ENCODE peak calls at places on chromosomes 4 and X, in ten cellular contexts. One of them, this sample, is unnamed.

GRCh38 chr4:90118547-90119211 is 8.5 kb upstream of the CCSER1 start:
- DNase-seq in substantia nigra: no peak
- DNase-seq in GM13977: no peak
- DNase-seq in stimulated activated CD8-positive, alpha-beta memory T cell treated with anti-CD3 and anti-CD28 coated beads, Interleukin-4, amount 100 ng/mL, for 1 hour: no peak
- DNase-seq in activated B cell treated with CpG ODN at 0.5 μM for 24 hours: no peak
- DNase-seq in HAP-1: no peak
- DNase-seq in NCI-H2081: no peak
- DNase-seq in iPS-NIHi11: no peak
- DNase-seq in Kasumi-1: no peak
- DNase-seq in activated CD8-positive, alpha-beta memory T cell treated with anti-CD3 and anti-CD28 coated beads, Interleukin-2, amount 10 ng/mL, durations not matched to agents 7 days and 5 days: no peak
- DNase-seq in this sample: no peak

GRCh38 chr4:71296945-71297344 is 41.9 kb upstream of the SLC4A4 start:
- DNase-seq in substantia nigra: no peak
- DNase-seq in GM13977: no peak
- DNase-seq in stimulated activated CD8-positive, alpha-beta memory T cell treated with anti-CD3 and anti-CD28 coated beads, Interleukin-4, amount 100 ng/mL, for 1 hour: no peak
- DNase-seq in activated B cell treated with CpG ODN at 0.5 μM for 24 hours: no peak
- DNase-seq in HAP-1: no peak
- DNase-seq in NCI-H2081: no peak
- DNase-seq in iPS-NIHi11: no peak
- DNase-seq in Kasumi-1: no peak
- DNase-seq in activated CD8-positive, alpha-beta memory T cell treated with anti-CD3 and anti-CD28 coated beads, Interleukin-2, amount 10 ng/mL, durations not matched to agents 7 days and 5 days: no peak
- DNase-seq in this sample: no peak

GRCh38 chr4:38160487-38161207 is 200.4 kb downstream of the PTTG2 start:
- DNase-seq in substantia nigra: no peak
- DNase-seq in GM13977: peak
- DNase-seq in stimulated activated CD8-positive, alpha-beta memory T cell treated with anti-CD3 and anti-CD28 coated beads, Interleukin-4, amount 100 ng/mL, for 1 hour: no peak
- DNase-seq in activated B cell treated with CpG ODN at 0.5 μM for 24 hours: no peak
- DNase-seq in HAP-1: no peak
- DNase-seq in NCI-H2081: peak
- DNase-seq in iPS-NIHi11: peak
- DNase-seq in Kasumi-1: peak
- DNase-seq in activated CD8-positive, alpha-beta memory T cell treated with anti-CD3 and anti-CD28 coated beads, Interleukin-2, amount 10 ng/mL, durations not matched to agents 7 days and 5 days: peak
- DNase-seq in this sample: peak

GRCh38 chr4:80840396-80840795 is 190.1 kb upstream of the BMP3 start:
- DNase-seq in substantia nigra: no peak
- DNase-seq in GM13977: no peak
- DNase-seq in stimulated activated CD8-positive, alpha-beta memory T cell treated with anti-CD3 and anti-CD28 coated beads, Interleukin-4, amount 100 ng/mL, for 1 hour: no peak
- DNase-seq in activated B cell treated with CpG ODN at 0.5 μM for 24 hours: no peak
- DNase-seq in HAP-1: no peak
- DNase-seq in NCI-H2081: no peak
- DNase-seq in iPS-NIHi11: no peak
- DNase-seq in Kasumi-1: no peak
- DNase-seq in activated CD8-positive, alpha-beta memory T cell treated with anti-CD3 and anti-CD28 coated beads, Interleukin-2, amount 10 ng/mL, durations not matched to agents 7 days and 5 days: no peak
- DNase-seq in this sample: no peak

GRCh38 chr4:93814722-93815121 is 13.8 kb upstream of the ATOH1 start:
- DNase-seq in substantia nigra: no peak
- DNase-seq in GM13977: no peak
- DNase-seq in stimulated activated CD8-positive, alpha-beta memory T cell treated with anti-CD3 and anti-CD28 coated beads, Interleukin-4, amount 100 ng/mL, for 1 hour: no peak
- DNase-seq in activated B cell treated with CpG ODN at 0.5 μM for 24 hours: no peak
- DNase-seq in HAP-1: no peak
- DNase-seq in NCI-H2081: no peak
- DNase-seq in iPS-NIHi11: no peak
- DNase-seq in Kasumi-1: peak
- DNase-seq in activated CD8-positive, alpha-beta memory T cell treated with anti-CD3 and anti-CD28 coated beads, Interleukin-2, amount 10 ng/mL, durations not matched to agents 7 days and 5 days: no peak
- DNase-seq in this sample: no peak

GRCh38 chr4:41969666-41970065 is 11.9 kb upstream of the DCAF4L1 start:
- DNase-seq in substantia nigra: no peak
- DNase-seq in GM13977: no peak
- DNase-seq in stimulated activated CD8-positive, alpha-beta memory T cell treated with anti-CD3 and anti-CD28 coated beads, Interleukin-4, amount 100 ng/mL, for 1 hour: no peak
- DNase-seq in activated B cell treated with CpG ODN at 0.5 μM for 24 hours: no peak
- DNase-seq in HAP-1: no peak
- DNase-seq in NCI-H2081: no peak
- DNase-seq in iPS-NIHi11: no peak
- DNase-seq in Kasumi-1: no peak
- DNase-seq in activated CD8-positive, alpha-beta memory T cell treated with anti-CD3 and anti-CD28 coated beads, Interleukin-2, amount 10 ng/mL, durations not matched to agents 7 days and 5 days: no peak
- DNase-seq in this sample: no peak

GRCh38 chr4:145808021-145808650 is 128.2 kb downstream of the C4orf51 start:
- DNase-seq in substantia nigra: no peak
- DNase-seq in GM13977: peak
- DNase-seq in stimulated activated CD8-positive, alpha-beta memory T cell treated with anti-CD3 and anti-CD28 coated beads, Interleukin-4, amount 100 ng/mL, for 1 hour: no peak
- DNase-seq in activated B cell treated with CpG ODN at 0.5 μM for 24 hours: no peak
- DNase-seq in HAP-1: peak
- DNase-seq in NCI-H2081: no peak
- DNase-seq in iPS-NIHi11: peak
- DNase-seq in Kasumi-1: peak
- DNase-seq in activated CD8-positive, alpha-beta memory T cell treated with anti-CD3 and anti-CD28 coated beads, Interleukin-2, amount 10 ng/mL, durations not matched to agents 7 days and 5 days: peak
- DNase-seq in this sample: no peak

GRCh38 chr4:82428526-82428968 is 1.7 kb downstream of the HNRNPDL start:
- DNase-seq in substantia nigra: no peak
- DNase-seq in GM13977: no peak
- DNase-seq in stimulated activated CD8-positive, alpha-beta memory T cell treated with anti-CD3 and anti-CD28 coated beads, Interleukin-4, amount 100 ng/mL, for 1 hour: no peak
- DNase-seq in activated B cell treated with CpG ODN at 0.5 μM for 24 hours: no peak
- DNase-seq in HAP-1: no peak
- DNase-seq in NCI-H2081: no peak
- DNase-seq in iPS-NIHi11: no peak
- DNase-seq in Kasumi-1: no peak
- DNase-seq in activated CD8-positive, alpha-beta memory T cell treated with anti-CD3 and anti-CD28 coated beads, Interleukin-2, amount 10 ng/mL, durations not matched to agents 7 days and 5 days: no peak
- DNase-seq in this sample: peak

GRCh38 chrX:23435575-23435974 is 100.9 kb downstream of the PTCHD1 start:
- DNase-seq in substantia nigra: no peak
- DNase-seq in GM13977: no peak
- DNase-seq in stimulated activated CD8-positive, alpha-beta memory T cell treated with anti-CD3 and anti-CD28 coated beads, Interleukin-4, amount 100 ng/mL, for 1 hour: no peak
- DNase-seq in activated B cell treated with CpG ODN at 0.5 μM for 24 hours: no peak
- DNase-seq in HAP-1: no peak
- DNase-seq in NCI-H2081: no peak
- DNase-seq in iPS-NIHi11: no peak
- DNase-seq in Kasumi-1: no peak
- DNase-seq in activated CD8-positive, alpha-beta memory T cell treated with anti-CD3 and anti-CD28 coated beads, Interleukin-2, amount 10 ng/mL, durations not matched to agents 7 days and 5 days: no peak
- DNase-seq in this sample: no peak

GRCh38 chr4:3136454-3136853 is 62.0 kb downstream of the HTT start:
- DNase-seq in substantia nigra: no peak
- DNase-seq in GM13977: no peak
- DNase-seq in stimulated activated CD8-positive, alpha-beta memory T cell treated with anti-CD3 and anti-CD28 coated beads, Interleukin-4, amount 100 ng/mL, for 1 hour: no peak
- DNase-seq in activated B cell treated with CpG ODN at 0.5 μM for 24 hours: no peak
- DNase-seq in HAP-1: no peak
- DNase-seq in NCI-H2081: no peak
- DNase-seq in iPS-NIHi11: no peak
- DNase-seq in Kasumi-1: no peak
- DNase-seq in activated CD8-positive, alpha-beta memory T cell treated with anti-CD3 and anti-CD28 coated beads, Interleukin-2, amount 10 ng/mL, durations not matched to agents 7 days and 5 days: no peak
- DNase-seq in this sample: no peak

GRCh38 chr4:137310156-137310555 is 222.1 kb downstream of the PCDH18 start:
- DNase-seq in substantia nigra: no peak
- DNase-seq in GM13977: no peak
- DNase-seq in stimulated activated CD8-positive, alpha-beta memory T cell treated with anti-CD3 and anti-CD28 coated beads, Interleukin-4, amount 100 ng/mL, for 1 hour: no peak
- DNase-seq in activated B cell treated with CpG ODN at 0.5 μM for 24 hours: no peak
- DNase-seq in HAP-1: no peak
- DNase-seq in NCI-H2081: no peak
- DNase-seq in iPS-NIHi11: no peak
- DNase-seq in Kasumi-1: no peak
- DNase-seq in activated CD8-positive, alpha-beta memory T cell treated with anti-CD3 and anti-CD28 coated beads, Interleukin-2, amount 10 ng/mL, durations not matched to agents 7 days and 5 days: no peak
- DNase-seq in this sample: no peak

GRCh38 chr4:36394352-36394903 is 113.0 kb downstream of the DTHD1 start:
- DNase-seq in substantia nigra: no peak
- DNase-seq in GM13977: no peak
- DNase-seq in stimulated activated CD8-positive, alpha-beta memory T cell treated with anti-CD3 and anti-CD28 coated beads, Interleukin-4, amount 100 ng/mL, for 1 hour: no peak
- DNase-seq in activated B cell treated with CpG ODN at 0.5 μM for 24 hours: no peak
- DNase-seq in HAP-1: no peak
- DNase-seq in NCI-H2081: no peak
- DNase-seq in iPS-NIHi11: no peak
- DNase-seq in Kasumi-1: no peak
- DNase-seq in activated CD8-positive, alpha-beta memory T cell treated with anti-CD3 and anti-CD28 coated beads, Interleukin-2, amount 10 ng/mL, durations not matched to agents 7 days and 5 days: peak
- DNase-seq in this sample: no peak

GRCh38 chrX:72545990-72546389 is 26.7 kb downstream of the HDAC8 start:
- DNase-seq in substantia nigra: no peak
- DNase-seq in GM13977: no peak
- DNase-seq in stimulated activated CD8-positive, alpha-beta memory T cell treated with anti-CD3 and anti-CD28 coated beads, Interleukin-4, amount 100 ng/mL, for 1 hour: no peak
- DNase-seq in activated B cell treated with CpG ODN at 0.5 μM for 24 hours: no peak
- DNase-seq in HAP-1: no peak
- DNase-seq in NCI-H2081: no peak
- DNase-seq in iPS-NIHi11: peak
- DNase-seq in Kasumi-1: no peak
- DNase-seq in activated CD8-positive, alpha-beta memory T cell treated with anti-CD3 and anti-CD28 coated beads, Interleukin-2, amount 10 ng/mL, durations not matched to agents 7 days and 5 days: no peak
- DNase-seq in this sample: no peak

GRCh38 chr4:81436928-81437327 is 34.8 kb downstream of the RASGEF1B start:
- DNase-seq in substantia nigra: no peak
- DNase-seq in GM13977: no peak
- DNase-seq in stimulated activated CD8-positive, alpha-beta memory T cell treated with anti-CD3 and anti-CD28 coated beads, Interleukin-4, amount 100 ng/mL, for 1 hour: no peak
- DNase-seq in activated B cell treated with CpG ODN at 0.5 μM for 24 hours: no peak
- DNase-seq in HAP-1: no peak
- DNase-seq in NCI-H2081: no peak
- DNase-seq in iPS-NIHi11: no peak
- DNase-seq in Kasumi-1: no peak
- DNase-seq in activated CD8-positive, alpha-beta memory T cell treated with anti-CD3 and anti-CD28 coated beads, Interleukin-2, amount 10 ng/mL, durations not matched to agents 7 days and 5 days: no peak
- DNase-seq in this sample: no peak

GRCh38 chr4:157687971-157688370 is 467.4 kb downstream of the GRIA2 start:
- DNase-seq in substantia nigra: no peak
- DNase-seq in GM13977: no peak
- DNase-seq in stimulated activated CD8-positive, alpha-beta memory T cell treated with anti-CD3 and anti-CD28 coated beads, Interleukin-4, amount 100 ng/mL, for 1 hour: no peak
- DNase-seq in activated B cell treated with CpG ODN at 0.5 μM for 24 hours: no peak
- DNase-seq in HAP-1: no peak
- DNase-seq in NCI-H2081: no peak
- DNase-seq in iPS-NIHi11: no peak
- DNase-seq in Kasumi-1: no peak
- DNase-seq in activated CD8-positive, alpha-beta memory T cell treated with anti-CD3 and anti-CD28 coated beads, Interleukin-2, amount 10 ng/mL, durations not matched to agents 7 days and 5 days: no peak
- DNase-seq in this sample: no peak

This sample was measured in NCI-H748 treated with DMSO at 0.1 percent for 48 hours.